ENCODE peak calls at places on chromosomes 16 and 17, in eight cellular contexts. P is HFFc6; A is GM23248; E is GM12892; T is activated T-helper 9 cell treated with anti-CD3 and anti-CD28 coated beads, Interleukin-2, amount 50 U/mL, for 16 hours; Z is neural crest cell; W is cardiac fibroblast; B is hepatic stellate cell. Y is an unnamed sample.

GRCh38 chr17:78924481-78925151 is 571 bp downstream of the TIMP2 start:
- DNase-seq in P (peak), A (peak), E (no peak), T (no peak), Z (peak), W (no peak), B (peak), Y (peak)

GRCh38 chr17:826778-827177 is 44.6 kb downstream of the MRM3 start:
- DNase-seq in P (no peak), A (no peak), E (no peak), T (no peak), Z (no peak), W (no peak), B (no peak), Y (no peak)

GRCh38 chr17:67025216-67025792 is 19.1 kb upstream of the CACNG1 start:
- DNase-seq in P (no peak), A (no peak), E (no peak), T (no peak), Z (no peak), W (no peak), B (no peak), Y (no peak)

GRCh38 chr16:7398536-7398935 is 65.9 kb downstream of the RBFOX1 start:
- DNase-seq in P (no peak), A (no peak), E (no peak), T (no peak), Z (no peak), W (no peak), B (no peak), Y (no peak)

GRCh38 chr17:65109990-65110680 is 27.0 kb upstream of the RGS9 start:
- DNase-seq in P (no peak), A (peak), E (no peak), T (no peak), Z (no peak), W (no peak), B (no peak), Y (no peak)

GRCh38 chr17:72795941-72796340 is 296.5 kb downstream of the SLC39A11 start:
- DNase-seq in P (no peak), A (no peak), E (no peak), T (no peak), Z (no peak), W (no peak), B (no peak), Y (no peak)

GRCh38 chr17:45433136-45433535 is 466 bp upstream of the ARHGAP27 start:
- DNase-seq in P (no peak), A (peak), E (no peak), T (no peak), Z (no peak), W (no peak), B (no peak), Y (no peak)

GRCh38 chr17:32491371-32492280 is 4.8 kb downstream of the CDK5R1 start:
- DNase-seq in P (no peak), A (no peak), E (no peak), T (no peak), Z (no peak), W (no peak), B (no peak), Y (no peak)

GRCh38 chr17:10843806-10844205 is 5.9 kb upstream of the PIRT start:
- DNase-seq in P (no peak), A (peak), E (no peak), T (no peak), Z (peak), W (no peak), B (no peak), Y (peak)

GRCh38 chr17:32020943-32021617 is 13.9 kb downstream of the LRRC37B start:
- DNase-seq in P (peak), A (no peak), E (no peak), T (no peak), Z (no peak), W (peak), B (no peak), Y (no peak)

GRCh38 chr16:48330847-48331204 is 54.4 kb downstream of the SIAH1 start:
- DNase-seq in P (no peak), A (no peak), E (no peak), T (no peak), Z (no peak), W (no peak), B (no peak), Y (no peak)

GRCh38 chr17:3762922-3763776 is 37.8 kb downstream of the ITGAE start:
- DNase-seq in P (no peak), A (no peak), E (no peak), T (peak), Z (no peak), W (no peak), B (no peak), Y (no peak)

GRCh38 chr17:68491864-68492263 is 20.4 kb upstream of the PRKAR1A start:
- DNase-seq in P (no peak), A (no peak), E (no peak), T (no peak), Z (no peak), W (no peak), B (no peak), Y (no peak)

GRCh38 chr17:50056961-50057330 is 1.0 kb downstream of the ITGA3 start:
- DNase-seq in P (peak), A (peak), E (no peak), T (no peak), Z (no peak), W (peak), B (peak), Y (peak)

GRCh38 chr16:72228014-72228413 is 56.1 kb upstream of the PMFBP1 start:
- DNase-seq in P (no peak), A (no peak), E (no peak), T (no peak), Z (no peak), W (no peak), B (no peak), Y (no peak)

GRCh38 chr17:33966410-33967063 is 288.5 kb upstream of the CCL2 start:
- DNase-seq in P (no peak), A (no peak), E (no peak), T (no peak), Z (no peak), W (no peak), B (no peak), Y (no peak)

GRCh38 chr17:16384557-16384956 is 3.7 kb downstream of the UBB start:
- DNase-seq in P (no peak), A (no peak), E (no peak), T (no peak), Z (no peak), W (no peak), B (no peak), Y (no peak)

GRCh38 chr17:17171991-17172939 is 33.9 kb downstream of the PLD6 start:
- DNase-seq in P (no peak), A (no peak), E (no peak), T (no peak), Z (no peak), W (no peak), B (no peak), Y (peak)

GRCh38 chr17:57178839-57179238 is 77.5 kb upstream of the MSI2 start:
- DNase-seq in P (no peak), A (no peak), E (no peak), T (no peak), Z (no peak), W (no peak), B (no peak), Y (no peak)

GRCh38 chr17:13036776-13037175 is 18.9 kb upstream of the ELAC2 start:
- DNase-seq in P (no peak), A (peak), E (no peak), T (no peak), Z (no peak), W (peak), B (no peak), Y (no peak)

GRCh38 chr16:1791943-1792812 is 1.3 kb downstream of the IGFALS start:
- DNase-seq in P (no peak), A (no peak), E (peak), T (no peak), Z (no peak), W (no peak), B (no peak), Y (no peak)

GRCh38 chr17:33523577-33523981 is 230.5 kb upstream of the ASIC2 start:
- DNase-seq in P (no peak), A (peak), E (no peak), T (no peak), Z (no peak), W (peak), B (no peak), Y (no peak)

GRCh38 chr17:82353484-82353883 is 5.6 kb upstream of the TEX19 start:
- DNase-seq in P (no peak), A (no peak), E (no peak), T (no peak), Z (no peak), W (no peak), B (no peak), Y (no peak)

GRCh38 chr17:72998343-72998742 is 94.1 kb downstream of the SLC39A11 start:
- DNase-seq in P (no peak), A (no peak), E (no peak), T (no peak), Z (no peak), W (no peak), B (no peak), Y (no peak)

GRCh38 chr17:7897773-7898172 is 9.2 kb downstream of the CHD3 start:
- DNase-seq in P (peak), A (peak), E (no peak), T (no peak), Z (no peak), W (peak), B (peak), Y (peak)

GRCh38 chr17:9090641-9091096 is 69.4 kb downstream of the NTN1 start:
- DNase-seq in P (no peak), A (peak), E (no peak), T (no peak), Z (no peak), W (no peak), B (no peak), Y (no peak)

GRCh38 chr17:44536090-44536960 is 21.0 kb upstream of the FZD2 start:
- DNase-seq in P (no peak), A (peak), E (no peak), T (no peak), Z (no peak), W (peak), B (no peak), Y (peak)

GRCh38 chr16:21263640-21264211 is 14.4 kb downstream of the CRYM start:
- DNase-seq in P (peak), A (peak), E (peak), T (no peak), Z (no peak), W (no peak), B (no peak), Y (no peak)

GRCh38 chr17:36980281-36980761 is 31.6 kb downstream of the AATF start:
- DNase-seq in P (no peak), A (peak), E (no peak), T (no peak), Z (no peak), W (peak), B (peak), Y (no peak)

GRCh38 chr17:28728364-28729200 is at the start of gene NEK8:
- DNase-seq in P (peak), A (peak), E (peak), T (peak), Z (peak), W (peak), B (peak), Y (peak)

GRCh38 chr16:56281256-56281805 is 90.0 kb downstream of the GNAO1 start:
- DNase-seq in P (no peak), A (peak), E (no peak), T (no peak), Z (peak), W (peak), B (peak), Y (peak)

GRCh38 chr17:53571342-53571741 is 251.4 kb upstream of the KIF2B start:
- DNase-seq in P (no peak), A (peak), E (no peak), T (no peak), Z (no peak), W (peak), B (no peak), Y (no peak)

GRCh38 chr17:55480907-55481306 is 30.3 kb downstream of the SMIM36 start:
- DNase-seq in P (no peak), A (no peak), E (no peak), T (no peak), Z (no peak), W (no peak), B (no peak), Y (no peak)

Y was measured in H9.